ENCODE peak calls at places on chromosome 7, in five cellular contexts. One of them, this sample, is unnamed.

GRCh38 chr7:82838314-82838713 is 324.4 kb downstream of the PCLO start:
- DNase-seq in IMR-90: no peak
- DNase-seq in WTC11: no peak
- DNase-seq in H1: no peak
- DNase-seq in K562: no peak
- DNase-seq in this sample: no peak

GRCh38 chr7:39460486-39460885 is 105.7 kb upstream of the YAE1 start:
- DNase-seq in IMR-90: no peak
- DNase-seq in WTC11: no peak
- DNase-seq in H1: no peak
- DNase-seq in K562: no peak
- DNase-seq in this sample: no peak

GRCh38 chr7:2607122-2607912 is 24.5 kb upstream of the TTYH3 start:
- DNase-seq in IMR-90: no peak
- DNase-seq in WTC11: no peak
- DNase-seq in H1: no peak
- DNase-seq in K562: no peak
- DNase-seq in this sample: no peak

GRCh38 chr7:123208793-123209192 is 9.0 kb upstream of the SLC13A1 start:
- DNase-seq in IMR-90: no peak
- DNase-seq in WTC11: no peak
- DNase-seq in H1: no peak
- DNase-seq in K562: no peak
- DNase-seq in this sample: no peak

GRCh38 chr7:96675548-96675947 is 34.1 kb downstream of the SEM1 start:
- DNase-seq in IMR-90: no peak
- DNase-seq in WTC11: no peak
- DNase-seq in H1: no peak
- DNase-seq in K562: no peak
- DNase-seq in this sample: no peak

GRCh38 chr7:100088621-100089457 is at the start of gene COPS6:
- DNase-seq in IMR-90: peak
- DNase-seq in WTC11: peak
- DNase-seq in H1: no peak
- DNase-seq in K562: peak
- DNase-seq in this sample: peak

GRCh38 chr7:76060842-76061241 is 12.9 kb downstream of the MDH2 start:
- DNase-seq in IMR-90: no peak
- DNase-seq in WTC11: no peak
- DNase-seq in H1: no peak
- DNase-seq in K562: peak
- DNase-seq in this sample: no peak

GRCh38 chr7:15397921-15398560 is 163.8 kb downstream of the AGMO start:
- DNase-seq in IMR-90: no peak
- DNase-seq in WTC11: no peak
- DNase-seq in H1: no peak
- DNase-seq in K562: no peak
- DNase-seq in this sample: no peak

GRCh38 chr7:18958627-18959026 is 158.8 kb downstream of the TWIST1 start:
- DNase-seq in IMR-90: peak
- DNase-seq in WTC11: no peak
- DNase-seq in H1: no peak
- DNase-seq in K562: no peak
- DNase-seq in this sample: no peak

GRCh38 chr7:24715661-24716479 is 41.4 kb downstream of the GSDME start:
- DNase-seq in IMR-90: peak
- DNase-seq in WTC11: peak
- DNase-seq in H1: no peak
- DNase-seq in K562: peak
- DNase-seq in this sample: peak

GRCh38 chr7:140310337-140311002 is 87.9 kb downstream of the SLC37A3 start:
- DNase-seq in IMR-90: no peak
- DNase-seq in WTC11: no peak
- DNase-seq in H1: no peak
- DNase-seq in K562: no peak
- DNase-seq in this sample: no peak

GRCh38 chr7:1920266-1920681 is 250.2 kb downstream of the ELFN1 start:
- DNase-seq in IMR-90: no peak
- DNase-seq in WTC11: no peak
- DNase-seq in H1: no peak
- DNase-seq in K562: no peak
- DNase-seq in this sample: no peak

GRCh38 chr7:73555411-73555982 is 2.0 kb downstream of the BCL7B start:
- DNase-seq in IMR-90: no peak
- DNase-seq in WTC11: no peak
- DNase-seq in H1: no peak
- DNase-seq in K562: no peak
- DNase-seq in this sample: no peak

GRCh38 chr7:55348502-55348901 is 16.6 kb upstream of the LANCL2 start:
- DNase-seq in IMR-90: peak
- DNase-seq in WTC11: no peak
- DNase-seq in H1: no peak
- DNase-seq in K562: no peak
- DNase-seq in this sample: no peak

GRCh38 chr7:2000801-2001321 is 231.9 kb downstream of the MAD1L1 start:
- DNase-seq in IMR-90: no peak
- DNase-seq in WTC11: no peak
- DNase-seq in H1: no peak
- DNase-seq in K562: no peak
- DNase-seq in this sample: no peak

GRCh38 chr7:1915956-1916620 is 246.0 kb downstream of the ELFN1 start:
- DNase-seq in IMR-90: no peak
- DNase-seq in WTC11: no peak
- DNase-seq in H1: no peak
- DNase-seq in K562: no peak
- DNase-seq in this sample: no peak

GRCh38 chr7:109950821-109951601 is 1139.9 kb upstream of the LRRN3 start:
- DNase-seq in IMR-90: no peak
- DNase-seq in WTC11: no peak
- DNase-seq in H1: no peak
- DNase-seq in K562: no peak
- DNase-seq in this sample: no peak

GRCh38 chr7:110010379-110010778 is 1080.5 kb upstream of the LRRN3 start:
- DNase-seq in IMR-90: no peak
- DNase-seq in WTC11: peak
- DNase-seq in H1: no peak
- DNase-seq in K562: no peak
- DNase-seq in this sample: no peak

GRCh38 chr7:18815261-18815840 is 302.1 kb downstream of the TWIST1 start:
- DNase-seq in IMR-90: no peak
- DNase-seq in WTC11: no peak
- DNase-seq in H1: no peak
- DNase-seq in K562: no peak
- DNase-seq in this sample: no peak

GRCh38 chr7:90736968-90737939 is 141.1 kb downstream of the CDK14 start:
- DNase-seq in IMR-90: no peak
- DNase-seq in WTC11: no peak
- DNase-seq in H1: no peak
- DNase-seq in K562: no peak
- DNase-seq in this sample: no peak

GRCh38 chr7:95180-95862 is 97.0 kb upstream of the FAM20C start:
- DNase-seq in IMR-90: peak
- DNase-seq in WTC11: no peak
- DNase-seq in H1: no peak
- DNase-seq in K562: no peak
- DNase-seq in this sample: no peak

GRCh38 chr7:37160656-37161055 is 288.0 kb downstream of the ELMO1 start:
- DNase-seq in IMR-90: no peak
- DNase-seq in WTC11: no peak
- DNase-seq in H1: no peak
- DNase-seq in K562: no peak
- DNase-seq in this sample: no peak

GRCh38 chr7:35768346-35768745 is 32.5 kb upstream of the SEPTIN7 start:
- DNase-seq in IMR-90: no peak
- DNase-seq in WTC11: no peak
- DNase-seq in H1: no peak
- DNase-seq in K562: no peak
- DNase-seq in this sample: no peak

GRCh38 chr7:30911561-30911969 is at the start of gene AQP1:
- DNase-seq in IMR-90: no peak
- DNase-seq in WTC11: no peak
- DNase-seq in H1: no peak
- DNase-seq in K562: no peak
- DNase-seq in this sample: no peak

GRCh38 chr7:30912454-30912985 is 867 bp downstream of the AQP1 start:
- DNase-seq in IMR-90: no peak
- DNase-seq in WTC11: no peak
- DNase-seq in H1: no peak
- DNase-seq in K562: no peak
- DNase-seq in this sample: no peak

GRCh38 chr7:30913821-30914515 is 2.3 kb downstream of the AQP1 start:
- DNase-seq in IMR-90: no peak
- DNase-seq in WTC11: no peak
- DNase-seq in H1: no peak
- DNase-seq in K562: peak
- DNase-seq in this sample: no peak

GRCh38 chr7:30912021-30912420 is 368 bp downstream of the AQP1 start:
- DNase-seq in IMR-90: no peak
- DNase-seq in WTC11: no peak
- DNase-seq in H1: no peak
- DNase-seq in K562: no peak
- DNase-seq in this sample: no peak

DNA sequence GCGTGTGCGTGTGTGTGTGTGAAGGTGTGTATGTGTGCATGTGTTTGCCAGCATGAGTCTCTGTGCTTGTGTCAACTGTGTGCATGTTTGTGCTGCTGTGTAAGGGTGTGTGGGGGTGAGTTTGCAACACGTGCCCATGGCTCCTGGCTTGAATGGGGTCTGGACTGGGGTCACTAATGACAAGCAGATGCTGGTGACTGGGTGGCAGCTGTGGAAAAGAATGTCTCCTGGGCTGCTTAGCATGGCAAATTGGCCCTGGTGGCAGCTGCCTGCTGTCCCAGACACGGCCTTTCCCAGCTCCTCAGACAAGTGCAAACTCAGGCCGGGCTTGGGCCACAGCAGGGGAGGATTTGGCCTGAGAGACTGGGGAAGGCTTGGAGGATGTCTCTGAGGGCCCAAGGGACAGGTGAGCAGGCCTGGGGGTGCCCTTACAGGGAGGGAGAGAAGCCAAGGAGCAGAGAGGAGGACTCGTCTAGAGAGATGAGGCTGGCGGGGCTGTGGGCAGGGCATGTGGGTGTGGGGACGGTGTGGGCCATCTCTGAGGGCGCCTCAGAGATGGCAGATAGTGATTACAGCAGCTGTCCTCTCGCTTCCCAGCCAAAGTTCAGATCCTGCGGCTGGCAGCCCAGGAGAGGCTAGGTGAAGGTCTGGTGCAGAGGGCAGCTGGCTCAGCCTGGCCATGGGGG is 1.5 kb downstream of the AQP1 start:
- DNase-seq in IMR-90: no peak
- DNase-seq in WTC11: no peak
- DNase-seq in H1: no peak
- DNase-seq in K562: no peak
- DNase-seq in this sample: no peak
- TF ChIP-seq USF2 in IMR-90: no peak
- TF ChIP-seq USF2 in WTC11: no peak
- TF ChIP-seq USF2 in H1: no peak
- TF ChIP-seq USF2 in K562: no peak
- TF ChIP-seq USF2 in this sample: no peak

GRCh38 chr7:13226385-13226784 is 539.0 kb downstream of the ARL4A start:
- DNase-seq in IMR-90: no peak
- DNase-seq in WTC11: no peak
- DNase-seq in H1: no peak
- DNase-seq in K562: no peak
- DNase-seq in this sample: no peak
- TF ChIP-seq USF2 in IMR-90: no peak
- TF ChIP-seq USF2 in WTC11: no peak
- TF ChIP-seq USF2 in H1: no peak
- TF ChIP-seq USF2 in K562: no peak
- TF ChIP-seq USF2 in this sample: no peak

DNA sequence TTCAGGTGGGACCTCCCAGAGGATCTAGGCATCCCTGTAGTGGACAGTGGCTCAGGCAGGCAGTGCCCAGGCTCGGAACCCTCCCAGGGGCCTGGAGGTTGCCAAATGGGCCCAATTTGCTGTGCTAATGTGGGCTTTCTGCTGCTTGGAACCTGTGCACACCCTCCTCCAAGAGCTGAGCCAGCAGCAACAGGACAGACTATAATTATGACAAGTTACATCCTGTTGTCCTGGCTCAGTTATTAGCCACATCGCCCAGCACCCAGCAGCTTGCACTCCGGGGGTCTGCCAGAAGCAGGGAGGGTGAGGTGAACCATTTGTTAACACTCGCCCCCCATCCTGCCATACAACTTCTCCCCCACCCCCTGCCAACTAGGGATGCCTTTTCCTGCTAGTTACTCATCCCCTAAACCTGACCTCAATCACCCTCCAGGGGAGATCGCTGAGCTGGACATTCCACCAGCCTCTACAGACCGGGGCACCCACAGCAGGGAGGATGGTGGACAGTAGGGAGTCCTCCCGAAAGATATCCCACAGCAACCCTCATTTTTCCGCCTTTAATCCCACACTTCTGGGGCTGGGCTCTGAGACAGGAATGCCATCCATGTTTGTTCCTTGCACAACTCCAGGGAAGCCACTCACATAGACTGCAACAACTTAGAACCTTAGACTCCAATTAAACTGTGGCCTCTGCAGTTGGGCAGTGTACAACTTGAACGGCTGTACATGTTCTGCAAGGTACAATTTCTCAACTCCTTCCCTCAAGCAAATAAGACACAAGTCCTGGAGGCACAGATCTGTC is 7.9 kb upstream of the MYL10 start:
- DNase-seq in IMR-90: no peak
- DNase-seq in WTC11: no peak
- DNase-seq in H1: no peak
- DNase-seq in K562: no peak
- DNase-seq in this sample: no peak
- TF ChIP-seq USF2 in IMR-90: no peak
- TF ChIP-seq USF2 in WTC11: no peak
- TF ChIP-seq USF2 in H1: no peak
- TF ChIP-seq USF2 in K562: no peak
- TF ChIP-seq USF2 in this sample: no peak

DNA sequence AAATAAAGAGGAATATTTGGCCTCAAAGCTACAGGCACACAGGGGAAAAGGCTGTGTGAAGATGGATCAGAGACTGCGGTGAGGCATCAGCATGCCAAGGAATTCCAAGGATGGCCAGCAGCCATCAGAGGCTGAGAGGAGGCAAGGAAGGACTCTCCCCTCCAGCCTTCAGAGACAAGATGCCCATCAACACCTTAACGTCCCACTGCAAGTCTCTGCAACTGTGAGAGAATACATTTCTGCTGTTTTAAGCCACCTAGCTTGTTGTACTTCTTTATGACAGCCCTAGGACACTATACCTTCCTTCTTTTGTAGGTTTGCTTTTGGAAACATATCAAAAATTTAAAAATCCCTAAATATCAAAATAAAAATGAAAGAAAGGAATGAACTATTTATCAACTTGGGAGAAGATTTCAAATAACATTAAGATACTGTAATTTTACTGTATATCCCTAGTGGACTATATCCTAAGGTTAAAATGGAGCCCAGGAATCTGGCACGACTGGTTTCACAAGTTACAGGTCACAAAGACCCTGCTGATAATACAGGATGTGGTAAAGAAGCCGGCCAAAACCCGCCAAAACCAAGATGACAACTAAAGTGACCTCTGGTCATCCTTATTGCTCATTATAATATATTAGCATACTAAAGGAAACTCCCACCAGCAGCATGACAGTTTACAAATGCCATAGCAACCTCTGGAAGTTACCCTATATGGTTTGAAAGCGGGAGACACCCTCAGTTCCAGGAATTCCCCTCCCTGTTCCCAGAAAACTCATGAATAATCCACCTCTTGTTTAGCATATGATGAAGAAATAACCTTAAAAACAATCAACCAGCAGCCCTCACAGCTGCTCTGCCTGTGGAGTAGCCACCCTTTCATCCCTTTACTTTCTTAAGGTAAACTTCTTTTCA is 185.2 kb downstream of the AVL9 start:
- DNase-seq in IMR-90: peak
- DNase-seq in WTC11: peak
- DNase-seq in H1: peak
- DNase-seq in K562: peak
- DNase-seq in this sample: no peak
- TF ChIP-seq USF2 in IMR-90: no peak
- TF ChIP-seq USF2 in WTC11: no peak
- TF ChIP-seq USF2 in H1: no peak
- TF ChIP-seq USF2 in K562: no peak
- TF ChIP-seq USF2 in this sample: no peak